ENCODE peak calls at places on chromosomes 13 and 19, in four cellular contexts. I is HepG2, F is H1, V is GM12878. P is an unnamed sample.

GRCh38 chr13:26693749-26694463 is 66.7 kb downstream of the GPR12 start:
- DNase-seq in I (no peak), F (no peak), V (no peak), P (no peak)

GRCh38 chr13:29918845-29919244 is 68.4 kb upstream of the UBL3 start:
- DNase-seq in I (no peak), F (no peak), V (no peak), P (no peak)

GRCh38 chr13:59000770-59001169 is 1163.0 kb downstream of the DIAPH3 start:
- DNase-seq in I (no peak), F (no peak), V (no peak), P (no peak)

GRCh38 chr19:1112254-1113208 is 8.7 kb downstream of the GPX4 start:
- DNase-seq in I (no peak), F (no peak), V (no peak), P (no peak)

GRCh38 chr19:16370671-16371391 is 46.2 kb downstream of the KLF2 start:
- DNase-seq in I (no peak), F (no peak), V (no peak), P (no peak)

GRCh38 chr19:55156202-55157063 is 1.1 kb downstream of the TNNI3 start:
- DNase-seq in I (peak; percentile 64), F (no peak), V (no peak), P (no peak)

GRCh38 chr13:92767468-92767867 is 459.1 kb upstream of the GPC6 start:
- DNase-seq in I (no peak), F (no peak), V (no peak), P (no peak)

GRCh38 chr13:33145667-33146066 is 129.4 kb downstream of the KL start:
- DNase-seq in I (no peak), F (no peak), V (no peak), P (no peak)

GRCh38 chr13:112968380-112968909 is 569 bp upstream of the MCF2L start:
- DNase-seq in I (no peak), F (no peak), V (no peak), P (no peak)

GRCh38 chr13:40961224-40961623 is 57.9 kb downstream of the ELF1 start:
- DNase-seq in I (no peak), F (no peak), V (no peak), P (no peak)

GRCh38 chr19:57075801-57076492 is 43.8 kb upstream of the USP29 start:
- DNase-seq in I (peak; percentile 65), F (no peak), V (no peak), P (no peak)

GRCh38 chr13:98273824-98274786 is 97.0 kb upstream of the RNF113B start:
- DNase-seq in I (no peak), F (no peak), V (no peak), P (no peak)

GRCh38 chr19:43504426-43505185 is at the start of gene PHLDB3:
- DNase-seq in I (peak; percentile 38), F (no peak), V (no peak), P (no peak)

GRCh38 chr19:32817913-32818476 is 51.6 kb downstream of the SLC7A9 start:
- DNase-seq in I (no peak), F (no peak), V (no peak), P (no peak)

GRCh38 chr13:54989418-54989817 is 1960.8 kb downstream of the OLFM4 start:
- DNase-seq in I (no peak), F (no peak), V (no peak), P (no peak)

GRCh38 chr13:114078501-114079451 is 53.6 kb downstream of the RASA3 start:
- DNase-seq in I (no peak), F (no peak), V (no peak), P (no peak)

GRCh38 chr13:110329798-110330461 is 22.8 kb downstream of the COL4A2 start:
- DNase-seq in I (no peak), F (no peak), V (no peak), P (no peak)
- H3K4me3 ChIP-seq in I (no peak overlapping the region), F (no peak overlapping the region), V (no peak overlapping the region), P (no peak overlapping the region)

GRCh38 chr13:102758842-102759241 is 14.7 kb downstream of the TEX30 start:
- DNase-seq in I (no peak), F (no peak), V (no peak), P (no peak)

DNA sequence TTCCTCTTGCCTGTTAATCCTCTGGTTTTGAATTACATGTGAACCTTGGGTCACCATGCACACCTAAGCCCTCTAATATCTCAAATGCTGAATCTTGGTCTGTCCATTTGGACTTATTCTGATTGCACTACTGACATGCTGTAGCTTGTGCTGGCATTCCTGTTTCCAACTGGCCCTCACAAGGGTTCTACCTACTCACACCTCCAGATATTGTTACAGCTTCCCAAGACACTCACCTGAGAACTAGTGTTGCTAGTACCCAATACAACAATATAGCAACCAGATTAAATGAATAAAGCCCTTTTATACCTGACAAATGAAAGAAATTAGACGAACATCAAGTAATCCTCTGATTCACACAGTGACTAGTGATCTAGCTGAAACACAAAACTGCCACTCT is 16.6 kb downstream of the TEX30 start:
- DNase-seq in I (no peak), F (no peak), V (no peak), P (no peak)
- TF ChIP-seq SUZ12 in I (no peak), F (no peak), V (no peak), P (no peak)

GRCh38 chr13:42709276-42709675 is 72.1 kb upstream of the FAM216B start:
- DNase-seq in I (no peak), F (no peak), V (no peak), P (no peak)

GRCh38 chr13:42707003-42707402 is 74.4 kb upstream of the FAM216B start:
- DNase-seq in I (no peak), F (no peak), V (no peak), P (no peak)

GRCh38 chr13:42708391-42708790 is 73.0 kb upstream of the FAM216B start:
- DNase-seq in I (no peak), F (no peak), V (no peak), P (no peak)

GRCh38 chr13:42706286-42706685 is 75.1 kb upstream of the FAM216B start:
- DNase-seq in I (no peak), F (no peak), V (no peak), P (no peak)

GRCh38 chr13:42707596-42707995 is 73.8 kb upstream of the FAM216B start:
- DNase-seq in I (no peak), F (no peak), V (no peak), P (no peak)
- TF ChIP-seq YY1 in I (no peak), F (no peak), V (no peak), P (no peak)

DNA sequence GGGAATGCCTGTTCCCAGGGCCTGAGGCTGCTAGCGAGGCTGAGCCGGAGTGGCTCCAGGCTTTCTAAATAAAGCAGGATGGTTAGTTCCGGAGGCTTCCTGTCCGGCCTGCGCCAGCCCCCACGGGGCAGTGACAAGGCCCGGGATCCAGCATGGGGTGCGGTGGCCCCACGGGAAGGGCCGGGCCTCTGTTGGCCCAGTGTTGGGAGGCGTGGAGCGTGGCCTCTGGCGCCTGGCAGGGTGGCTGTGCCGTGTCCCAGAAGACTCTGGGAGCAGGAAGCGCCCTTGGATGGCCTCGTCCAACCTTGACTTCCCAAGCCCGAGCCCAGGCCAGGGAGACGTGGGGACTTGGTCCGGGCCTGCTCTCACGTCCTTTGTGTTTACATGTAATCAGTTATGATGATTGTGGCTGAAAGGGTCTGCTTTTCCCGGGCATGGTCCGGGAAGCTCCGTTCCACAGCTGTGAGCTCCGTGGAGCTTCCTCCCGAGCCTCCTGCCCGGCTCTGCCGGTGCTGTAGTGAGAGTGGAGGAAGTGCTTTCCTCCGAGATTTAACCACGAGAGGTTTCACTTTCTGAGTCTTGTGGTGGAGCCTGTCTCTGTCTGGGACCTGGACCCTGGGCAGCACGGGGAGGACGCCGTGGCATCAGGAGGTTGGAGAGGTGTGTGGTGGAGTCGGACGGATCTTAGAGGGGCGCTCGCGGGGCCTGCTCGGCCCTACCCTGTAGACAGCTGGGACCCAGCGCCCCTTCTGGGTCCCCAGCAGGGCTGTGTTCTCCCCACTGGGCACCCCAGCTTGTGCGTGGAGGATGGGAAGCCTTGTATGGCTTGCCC is 4.6 kb downstream of the GNA11 start:
- DNase-seq in I (no peak), F (no peak), V (no peak), P (no peak)
- H3K4me3 ChIP-seq in I (no peak overlapping the region), F (no peak overlapping the region), V (peak overlapping the region; percentile 11), P (no peak overlapping the region)

DNA sequence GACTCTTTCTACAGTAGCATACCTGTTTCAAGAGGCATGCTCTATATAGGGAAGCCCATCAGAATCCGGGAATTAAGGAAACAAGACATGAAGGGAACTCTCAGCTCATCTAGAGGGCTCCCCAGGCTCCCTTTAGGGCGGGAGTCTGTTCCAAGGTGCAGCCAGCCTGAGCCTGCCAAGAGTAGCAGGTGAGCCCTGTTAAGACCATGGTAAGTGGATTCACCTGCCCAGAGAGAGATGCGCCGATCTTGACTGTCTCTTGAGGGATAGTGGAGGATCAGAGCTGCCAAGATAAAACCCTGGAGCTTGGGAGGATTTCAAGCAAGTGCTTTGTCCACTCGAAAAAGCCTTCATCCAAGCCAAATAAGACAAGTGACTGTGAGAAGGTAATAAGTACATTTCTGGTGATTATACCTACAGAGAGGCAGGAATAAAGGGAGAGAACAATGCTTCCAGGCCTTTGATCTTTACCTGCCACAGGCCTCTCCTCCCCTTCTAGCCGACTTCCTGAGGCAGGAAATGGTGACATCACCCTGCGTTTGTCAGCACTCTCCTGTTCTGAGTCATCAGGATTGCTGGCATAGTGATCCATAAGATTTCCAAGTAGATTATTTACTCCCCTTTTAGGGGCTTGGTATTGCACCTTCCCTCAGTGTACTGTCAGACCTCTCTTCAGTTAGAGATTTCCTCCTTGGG is 31.5 kb downstream of the KLF5 start:
- DNase-seq in I (peak; percentile 95), F (peak; percentile 60), V (no peak), P (peak; percentile 59)
- TF ChIP-seq SUZ12 in I (no peak), F (no peak), V (no peak), P (no peak)

DNA sequence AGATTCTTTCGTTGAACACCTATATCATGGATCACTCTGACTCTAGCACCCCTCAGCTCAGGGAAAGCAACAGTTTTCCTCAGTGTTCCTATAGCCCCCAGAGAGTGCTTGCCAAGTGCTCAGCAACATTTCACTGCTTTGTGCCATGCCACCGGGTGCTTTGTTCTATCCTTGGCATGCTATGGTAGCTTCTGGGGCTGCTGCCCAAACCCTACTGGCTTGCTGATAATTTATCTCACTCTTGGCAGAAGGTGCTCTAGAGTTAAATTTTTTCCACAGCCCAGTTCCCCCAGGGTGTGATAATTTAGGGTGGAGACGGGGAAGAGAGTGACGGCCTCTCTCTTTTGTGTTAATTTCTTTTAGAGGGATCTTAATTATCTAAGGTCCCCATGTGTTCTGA is 12.5 kb upstream of the CSNK1A1L start:
- DNase-seq in I (no peak), F (no peak), V (no peak), P (no peak)
- TF ChIP-seq YY1 in I (no peak), F (no peak), V (no peak), P (no peak)

GRCh38 chr19:6056801-6057650 is 53.3 kb downstream of the RFX2 start:
- DNase-seq in I (peak; percentile 77), F (no peak), V (no peak), P (peak; percentile 46)
- H3K4me3 ChIP-seq in I (no peak overlapping the region), F (no peak overlapping the region), V (no peak overlapping the region), P (no peak overlapping the region)

P was measured in NT2/D1.